ENCODE peak calls at places on chromosomes 5 and 9, in eight cellular contexts. One of them, this sample, is unnamed.

GRCh38 chr5:76014005-76014404 is 69.2 kb upstream of the SV2C start:
- DNase-seq in cardiac fibroblast: no peak
- DNase-seq in right atrium auricular region: no peak
- DNase-seq in fibroblast of lung: no peak
- DNase-seq in SJCRH30: no peak
- DNase-seq in GM06990: no peak
- DNase-seq in adrenal gland: no peak
- DNase-seq in heart left ventricle: no peak
- DNase-seq in this sample: no peak

GRCh38 chr9:114900937-114901802 is 29.2 kb downstream of the TNFSF8 start:
- DNase-seq in GM06990: no peak
- DNase-seq in cardiac fibroblast: peak; percentile 84
- DNase-seq in fibroblast of lung: peak; percentile 85
- DNase-seq in SJCRH30: no peak
- DNase-seq in adrenal gland: no peak
- DNase-seq in right atrium auricular region: no peak
- DNase-seq in heart left ventricle: no peak
- DNase-seq in this sample: no peak

GRCh38 chr5:134510970-134511795 is 14.3 kb upstream of the JADE2 start:
- DNase-seq in right atrium auricular region: no peak
- DNase-seq in cardiac fibroblast: peak; percentile 61
- DNase-seq in SJCRH30: no peak
- DNase-seq in heart left ventricle: no peak
- DNase-seq in fibroblast of lung: peak; percentile 83
- DNase-seq in GM06990: no peak
- DNase-seq in adrenal gland: peak; percentile 22
- DNase-seq in this sample: no peak

GRCh38 chr9:137085918-137086530 is 761 bp upstream of the MAN1B1 start:
- DNase-seq in fibroblast of lung: peak; percentile 34
- DNase-seq in right atrium auricular region: peak; percentile 65
- DNase-seq in cardiac fibroblast: peak; percentile 44
- DNase-seq in adrenal gland: peak; percentile 85
- DNase-seq in SJCRH30: peak; percentile 64
- DNase-seq in GM06990: peak; percentile 63
- DNase-seq in heart left ventricle: no peak
- DNase-seq in this sample: peak; percentile 54

GRCh38 chr9:3386753-3387152 is 139.0 kb downstream of the RFX3 start:
- DNase-seq in heart left ventricle: no peak
- DNase-seq in right atrium auricular region: no peak
- DNase-seq in cardiac fibroblast: peak; percentile 11
- DNase-seq in fibroblast of lung: peak; percentile 14
- DNase-seq in adrenal gland: no peak
- DNase-seq in GM06990: no peak
- DNase-seq in SJCRH30: no peak
- DNase-seq in this sample: no peak

GRCh38 chr9:120018550-120018949 is 561.4 kb downstream of the CDK5RAP2 start:
- DNase-seq in right atrium auricular region: no peak
- DNase-seq in GM06990: no peak
- DNase-seq in SJCRH30: no peak
- DNase-seq in heart left ventricle: no peak
- DNase-seq in fibroblast of lung: no peak
- DNase-seq in adrenal gland: no peak
- DNase-seq in cardiac fibroblast: no peak
- DNase-seq in this sample: no peak

GRCh38 chr5:132098621-132099020 is 25.0 kb downstream of the CSF2 start:
- DNase-seq in adrenal gland: no peak
- DNase-seq in cardiac fibroblast: peak; percentile 49
- DNase-seq in fibroblast of lung: no peak
- DNase-seq in right atrium auricular region: no peak
- DNase-seq in SJCRH30: no peak
- DNase-seq in GM06990: no peak
- DNase-seq in heart left ventricle: no peak
- DNase-seq in this sample: no peak

GRCh38 chr5:66757834-66758396 is 161.7 kb downstream of the MAST4 start:
- DNase-seq in cardiac fibroblast: no peak
- DNase-seq in fibroblast of lung: no peak
- DNase-seq in heart left ventricle: no peak
- DNase-seq in adrenal gland: no peak
- DNase-seq in right atrium auricular region: no peak
- DNase-seq in GM06990: no peak
- DNase-seq in SJCRH30: no peak
- DNase-seq in this sample: no peak

GRCh38 chr9:13491138-13491492 is 211.6 kb upstream of the MPDZ start:
- DNase-seq in right atrium auricular region: no peak
- DNase-seq in fibroblast of lung: no peak
- DNase-seq in heart left ventricle: no peak
- DNase-seq in GM06990: no peak
- DNase-seq in adrenal gland: no peak
- DNase-seq in cardiac fibroblast: peak; percentile 44
- DNase-seq in SJCRH30: no peak
- DNase-seq in this sample: no peak

GRCh38 chr5:108562205-108562454 is 180.2 kb upstream of the FBXL17 start:
- DNase-seq in fibroblast of lung: no peak
- DNase-seq in adrenal gland: no peak
- DNase-seq in cardiac fibroblast: no peak
- DNase-seq in SJCRH30: no peak
- DNase-seq in heart left ventricle: no peak
- DNase-seq in right atrium auricular region: no peak
- DNase-seq in GM06990: no peak
- DNase-seq in this sample: no peak

GRCh38 chr5:108557686-108558085 is 175.8 kb upstream of the FBXL17 start:
- DNase-seq in SJCRH30: no peak
- DNase-seq in cardiac fibroblast: no peak
- DNase-seq in fibroblast of lung: no peak
- DNase-seq in adrenal gland: no peak
- DNase-seq in heart left ventricle: no peak
- DNase-seq in right atrium auricular region: no peak
- DNase-seq in GM06990: no peak
- DNase-seq in this sample: no peak

GRCh38 chr5:108561416-108562204 is 179.7 kb upstream of the FBXL17 start:
- DNase-seq in right atrium auricular region: no peak
- DNase-seq in fibroblast of lung: no peak
- DNase-seq in heart left ventricle: no peak
- DNase-seq in adrenal gland: no peak
- DNase-seq in GM06990: no peak
- DNase-seq in SJCRH30: no peak
- DNase-seq in cardiac fibroblast: no peak
- DNase-seq in this sample: no peak

GRCh38 chr5:108564441-108564840 is 182.5 kb upstream of the FBXL17 start:
- DNase-seq in cardiac fibroblast: no peak
- DNase-seq in right atrium auricular region: no peak
- DNase-seq in SJCRH30: no peak
- DNase-seq in heart left ventricle: no peak
- DNase-seq in fibroblast of lung: no peak
- DNase-seq in adrenal gland: no peak
- DNase-seq in GM06990: no peak
- DNase-seq in this sample: no peak

DNA sequence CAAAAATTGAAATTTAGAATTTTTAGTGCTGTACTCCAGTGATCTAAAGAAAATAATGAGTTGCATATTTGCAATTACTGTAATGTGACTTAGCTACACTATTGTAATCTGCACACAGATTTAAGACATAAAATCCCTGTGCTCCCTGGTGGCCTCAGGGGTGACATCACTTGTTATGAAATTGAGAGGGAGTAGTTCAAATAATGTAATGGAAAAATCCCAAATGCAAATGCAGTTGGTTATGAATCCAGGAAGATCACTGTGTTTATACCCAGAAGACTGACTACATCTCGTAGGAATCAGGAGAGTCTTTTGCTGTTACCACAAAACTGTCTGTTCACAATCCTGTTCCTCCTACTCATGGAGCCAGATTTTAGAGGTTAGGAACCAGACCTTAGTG is 178.7 kb upstream of the FBXL17 start:
- DNase-seq in GM06990: no peak
- DNase-seq in fibroblast of lung: peak; percentile 82
- DNase-seq in SJCRH30: no peak
- DNase-seq in right atrium auricular region: no peak
- DNase-seq in cardiac fibroblast: peak; percentile 66
- DNase-seq in adrenal gland: no peak
- DNase-seq in heart left ventricle: peak; percentile 28
- DNase-seq in this sample: no peak
- H3K4me3 ChIP-seq in GM06990: no peak overlapping the region
- H3K4me3 ChIP-seq in fibroblast of lung: no peak overlapping the region
- H3K4me3 ChIP-seq in SJCRH30: no peak overlapping the region
- H3K4me3 ChIP-seq in right atrium auricular region: no peak overlapping the region
- H3K4me3 ChIP-seq in cardiac fibroblast: no peak overlapping the region
- H3K4me3 ChIP-seq in adrenal gland: no peak overlapping the region
- H3K4me3 ChIP-seq in heart left ventricle: no peak overlapping the region
- H3K4me3 ChIP-seq in this sample: no peak overlapping the region

GRCh38 chr5:32711693-32712462 is 757 bp downstream of the NPR3 start:
- DNase-seq in cardiac fibroblast: peak; percentile 61
- DNase-seq in fibroblast of lung: peak; percentile 59
- DNase-seq in GM06990: peak; percentile 28
- DNase-seq in SJCRH30: no peak
- DNase-seq in heart left ventricle: peak; percentile 41
- DNase-seq in adrenal gland: peak; percentile 51
- DNase-seq in right atrium auricular region: no peak
- DNase-seq in this sample: peak; percentile 42

GRCh38 chr5:32714836-32715235 is 3.7 kb downstream of the NPR3 start:
- DNase-seq in cardiac fibroblast: peak; percentile 46
- DNase-seq in SJCRH30: no peak
- DNase-seq in right atrium auricular region: no peak
- DNase-seq in GM06990: no peak
- DNase-seq in fibroblast of lung: peak; percentile 55
- DNase-seq in adrenal gland: no peak
- DNase-seq in heart left ventricle: no peak
- DNase-seq in this sample: no peak

GRCh38 chr5:32712463-32713395 is 1.6 kb downstream of the NPR3 start:
- DNase-seq in right atrium auricular region: no peak
- DNase-seq in fibroblast of lung: peak; percentile 51
- DNase-seq in adrenal gland: no peak
- DNase-seq in cardiac fibroblast: peak; percentile 43
- DNase-seq in heart left ventricle: no peak
- DNase-seq in GM06990: peak; percentile 27
- DNase-seq in SJCRH30: no peak
- DNase-seq in this sample: no peak

GRCh38 chr5:32710859-32711692 is at the start of gene NPR3:
- DNase-seq in fibroblast of lung: peak; percentile 57
- DNase-seq in GM06990: no peak
- DNase-seq in cardiac fibroblast: peak; percentile 62
- DNase-seq in heart left ventricle: peak; percentile 45
- DNase-seq in right atrium auricular region: no peak
- DNase-seq in SJCRH30: no peak
- DNase-seq in adrenal gland: peak; percentile 39
- DNase-seq in this sample: peak; percentile 30

GRCh38 chr5:32713396-32714381 is 2.6 kb downstream of the NPR3 start:
- DNase-seq in fibroblast of lung: peak; percentile 48
- DNase-seq in SJCRH30: no peak
- DNase-seq in right atrium auricular region: no peak
- DNase-seq in heart left ventricle: peak; percentile 57
- DNase-seq in cardiac fibroblast: peak; percentile 53
- DNase-seq in adrenal gland: peak; percentile 36
- DNase-seq in GM06990: peak; percentile 9
- DNase-seq in this sample: peak; percentile 31
- H3K4me3 ChIP-seq in fibroblast of lung: peak overlapping the region; percentile 81
- H3K4me3 ChIP-seq in SJCRH30: no peak overlapping the region
- H3K4me3 ChIP-seq in right atrium auricular region: peak overlapping the region; percentile 40
- H3K4me3 ChIP-seq in heart left ventricle: peak overlapping the region; percentile 59
- H3K4me3 ChIP-seq in cardiac fibroblast: peak overlapping the region; percentile 41
- H3K4me3 ChIP-seq in adrenal gland: peak overlapping the region; percentile 63
- H3K4me3 ChIP-seq in GM06990: no peak overlapping the region
- H3K4me3 ChIP-seq in this sample: peak overlapping the region; percentile 66

GRCh38 chr9:33137271-33137670 is 29.9 kb downstream of the B4GALT1 start:
- DNase-seq in cardiac fibroblast: no peak
- DNase-seq in GM06990: no peak
- DNase-seq in fibroblast of lung: no peak
- DNase-seq in SJCRH30: no peak
- DNase-seq in adrenal gland: no peak
- DNase-seq in heart left ventricle: no peak
- DNase-seq in right atrium auricular region: no peak
- DNase-seq in this sample: peak; percentile 12

GRCh38 chr9:33133186-33133585 is 34.0 kb downstream of the B4GALT1 start:
- DNase-seq in right atrium auricular region: no peak
- DNase-seq in adrenal gland: no peak
- DNase-seq in cardiac fibroblast: no peak
- DNase-seq in GM06990: no peak
- DNase-seq in heart left ventricle: no peak
- DNase-seq in SJCRH30: no peak
- DNase-seq in fibroblast of lung: no peak
- DNase-seq in this sample: no peak

GRCh38 chr9:33137781-33138264 is 29.3 kb downstream of the B4GALT1 start:
- DNase-seq in right atrium auricular region: no peak
- DNase-seq in adrenal gland: no peak
- DNase-seq in SJCRH30: no peak
- DNase-seq in cardiac fibroblast: no peak
- DNase-seq in fibroblast of lung: no peak
- DNase-seq in heart left ventricle: no peak
- DNase-seq in GM06990: peak; percentile 44
- DNase-seq in this sample: peak; percentile 13

GRCh38 chr9:33136721-33137120 is 30.4 kb downstream of the B4GALT1 start:
- DNase-seq in SJCRH30: no peak
- DNase-seq in right atrium auricular region: no peak
- DNase-seq in fibroblast of lung: no peak
- DNase-seq in GM06990: no peak
- DNase-seq in adrenal gland: no peak
- DNase-seq in heart left ventricle: no peak
- DNase-seq in cardiac fibroblast: no peak
- DNase-seq in this sample: peak; percentile 14

DNA sequence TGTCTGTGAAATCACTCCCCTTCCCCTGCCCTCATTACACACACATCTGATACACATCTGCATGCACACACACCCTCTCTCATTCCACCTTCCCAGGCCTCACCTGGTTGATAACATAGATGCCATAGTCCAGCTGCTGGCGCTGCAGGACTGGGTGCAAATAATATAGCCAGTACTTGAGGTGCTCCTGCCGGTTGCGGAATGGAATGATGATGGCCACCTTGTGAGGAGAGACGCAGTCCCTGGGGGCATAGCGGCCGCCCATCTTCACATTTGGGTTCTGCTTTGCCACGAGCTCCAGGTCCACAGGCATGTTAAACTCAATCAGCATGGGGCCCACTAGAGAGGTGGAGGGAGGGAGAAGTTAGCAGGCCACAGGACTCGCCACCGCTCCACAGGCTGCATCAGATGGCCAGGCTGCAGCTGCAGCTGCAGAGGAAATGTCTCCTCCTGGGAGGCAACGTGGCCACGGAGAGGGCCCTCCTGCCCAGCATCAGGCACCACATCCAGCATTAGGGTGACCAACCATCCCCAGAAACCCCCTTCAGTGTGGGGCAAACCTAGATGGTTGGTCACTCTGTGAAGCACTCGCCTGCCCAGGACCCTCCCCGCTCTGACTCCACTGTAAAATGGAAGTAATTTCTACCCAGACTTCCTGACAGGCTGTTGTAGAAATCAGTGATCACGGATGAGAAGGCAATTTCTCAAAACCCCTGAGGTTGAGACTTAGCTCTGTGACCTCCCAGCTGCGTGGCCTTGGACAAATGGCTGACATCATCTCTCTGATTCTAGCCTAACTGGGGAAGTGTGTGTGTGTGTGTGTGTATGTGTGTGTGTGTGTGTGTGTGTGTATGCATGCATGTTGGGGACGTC is 31.8 kb downstream of the B4GALT1 start:
- DNase-seq in GM06990: no peak
- DNase-seq in cardiac fibroblast: peak; percentile 64
- DNase-seq in adrenal gland: peak; percentile 89
- DNase-seq in SJCRH30: no peak
- DNase-seq in fibroblast of lung: no peak
- DNase-seq in heart left ventricle: peak; percentile 65
- DNase-seq in right atrium auricular region: no peak
- DNase-seq in this sample: peak; percentile 72
- H3K4me3 ChIP-seq in GM06990: no peak overlapping the region
- H3K4me3 ChIP-seq in cardiac fibroblast: no peak overlapping the region
- H3K4me3 ChIP-seq in adrenal gland: no peak overlapping the region
- H3K4me3 ChIP-seq in SJCRH30: no peak overlapping the region
- H3K4me3 ChIP-seq in fibroblast of lung: no peak overlapping the region
- H3K4me3 ChIP-seq in heart left ventricle: no peak overlapping the region
- H3K4me3 ChIP-seq in right atrium auricular region: no peak overlapping the region
- H3K4me3 ChIP-seq in this sample: no peak overlapping the region

GRCh38 chr9:68778635-68779034 is 73.6 kb downstream of the PIP5K1B start:
- DNase-seq in right atrium auricular region: no peak
- DNase-seq in heart left ventricle: no peak
- DNase-seq in cardiac fibroblast: no peak
- DNase-seq in GM06990: no peak
- DNase-seq in fibroblast of lung: no peak
- DNase-seq in adrenal gland: no peak
- DNase-seq in SJCRH30: no peak
- DNase-seq in this sample: no peak
- H3K4me3 ChIP-seq in right atrium auricular region: no peak overlapping the region
- H3K4me3 ChIP-seq in heart left ventricle: no peak overlapping the region
- H3K4me3 ChIP-seq in cardiac fibroblast: no peak overlapping the region
- H3K4me3 ChIP-seq in GM06990: no peak overlapping the region
- H3K4me3 ChIP-seq in fibroblast of lung: no peak overlapping the region
- H3K4me3 ChIP-seq in adrenal gland: no peak overlapping the region
- H3K4me3 ChIP-seq in SJCRH30: no peak overlapping the region
- H3K4me3 ChIP-seq in this sample: no peak overlapping the region